ENCODE peak calls at places on chromosomes 5 and 9, in four cellular contexts. X, D, Z and S are unnamed samples.

GRCh38 chr5:152532714-152533113 is 127.6 kb upstream of the NMUR2 start:
- DNase-seq in X (peak), D (peak), Z (no peak), S (no peak)

GRCh38 chr9:131402738-131403492 is 9.0 kb downstream of the PRRC2B start:
- DNase-seq in X (peak), D (no peak), Z (no peak), S (peak)

GRCh38 chr5:9222054-9222738 is 323.7 kb downstream of the SEMA5A start:
- DNase-seq in X (no peak), D (no peak), Z (no peak), S (no peak)

GRCh38 chr5:172858990-172859811 is 25.1 kb downstream of the ERGIC1 start:
- DNase-seq in X (no peak), D (no peak), Z (no peak), S (no peak)

GRCh38 chr9:318646-319045 is 104.0 kb downstream of the DOCK8 start:
- DNase-seq in X (no peak), D (no peak), Z (no peak), S (no peak)

GRCh38 chr5:171614511-171614910 is 171.1 kb upstream of the SMIM23 start:
- DNase-seq in X (no peak), D (no peak), Z (no peak), S (no peak)

GRCh38 chr9:79583957-79584654 is 12.3 kb downstream of the TLE4 start:
- DNase-seq in X (no peak), D (no peak), Z (peak), S (peak)

GRCh38 chr5:132457371-132458225 is 33.0 kb downstream of the IRF1 start:
- DNase-seq in X (no peak), D (no peak), Z (no peak), S (peak)

GRCh38 chr5:83388608-83389007 is 82.9 kb upstream of the VCAN start:
- DNase-seq in X (no peak), D (no peak), Z (no peak), S (no peak)

GRCh38 chr5:151183451-151184245 is 26.1 kb upstream of the ANXA6 start:
- DNase-seq in X (no peak), D (no peak), Z (no peak), S (no peak)